ENCODE peak calls at places on chromosomes 6 and 20, in eight cellular contexts. One of them, this sample, is unnamed.

GRCh38 chr20:45545754-45546453 is 1.3 kb downstream of the EPPIN start:
- DNase-seq in upper lobe of right lung: no peak
- DNase-seq in type B pancreatic cell: no peak
- DNase-seq in H54: peak; percentile 21
- DNase-seq in occipital lobe: no peak
- DNase-seq in GF-D8: no peak
- DNase-seq in COLO829: peak; percentile 47
- DNase-seq in posterior vena cava: no peak
- DNase-seq in this sample: peak; percentile 56

GRCh38 chr6:35596448-35597442 is 84.0 kb upstream of the TULP1 start:
- DNase-seq in upper lobe of right lung: no peak
- DNase-seq in type B pancreatic cell: no peak
- DNase-seq in H54: no peak
- DNase-seq in occipital lobe: no peak
- DNase-seq in GF-D8: no peak
- DNase-seq in COLO829: peak; percentile 93
- DNase-seq in posterior vena cava: no peak
- DNase-seq in this sample: no peak

GRCh38 chr6:112086744-112087135 is 542 bp downstream of the TUBE1 start:
- DNase-seq in upper lobe of right lung: no peak
- DNase-seq in type B pancreatic cell: no peak
- DNase-seq in H54: no peak
- DNase-seq in occipital lobe: no peak
- DNase-seq in GF-D8: peak; percentile 36
- DNase-seq in COLO829: peak; percentile 50
- DNase-seq in posterior vena cava: no peak
- DNase-seq in this sample: peak; percentile 56

GRCh38 chr6:69816017-69816416 is 19.2 kb upstream of the LMBRD1 start:
- DNase-seq in upper lobe of right lung: no peak
- DNase-seq in type B pancreatic cell: no peak
- DNase-seq in H54: no peak
- DNase-seq in occipital lobe: no peak
- DNase-seq in GF-D8: no peak
- DNase-seq in COLO829: no peak
- DNase-seq in posterior vena cava: no peak
- DNase-seq in this sample: no peak

GRCh38 chr6:170222498-170223471 is 68.1 kb downstream of the DLL1 start:
- DNase-seq in upper lobe of right lung: peak; percentile 69
- DNase-seq in type B pancreatic cell: peak; percentile 62
- DNase-seq in H54: no peak
- DNase-seq in occipital lobe: no peak
- DNase-seq in GF-D8: no peak
- DNase-seq in COLO829: no peak
- DNase-seq in posterior vena cava: peak; percentile 64
- DNase-seq in this sample: no peak

GRCh38 chr6:35967059-35967769 is 46.3 kb upstream of the SRPK1 start:
- DNase-seq in upper lobe of right lung: no peak
- DNase-seq in type B pancreatic cell: no peak
- DNase-seq in H54: no peak
- DNase-seq in occipital lobe: peak; percentile 5
- DNase-seq in GF-D8: no peak
- DNase-seq in COLO829: no peak
- DNase-seq in posterior vena cava: no peak
- DNase-seq in this sample: no peak

GRCh38 chr6:18327621-18328548 is 59.3 kb upstream of the RNF144B start:
- DNase-seq in upper lobe of right lung: peak; percentile 77
- DNase-seq in type B pancreatic cell: no peak
- DNase-seq in H54: no peak
- DNase-seq in occipital lobe: no peak
- DNase-seq in GF-D8: no peak
- DNase-seq in COLO829: no peak
- DNase-seq in posterior vena cava: no peak
- DNase-seq in this sample: peak; percentile 92

GRCh38 chr6:32081168-32081624 is 27.9 kb downstream of the TNXB start:
- DNase-seq in upper lobe of right lung: no peak
- DNase-seq in type B pancreatic cell: no peak
- DNase-seq in H54: peak; percentile 95
- DNase-seq in occipital lobe: peak; percentile 42
- DNase-seq in GF-D8: no peak
- DNase-seq in COLO829: peak; percentile 89
- DNase-seq in posterior vena cava: peak; percentile 95
- DNase-seq in this sample: no peak

GRCh38 chr6:52422156-52422555 is 2.0 kb downstream of the EFHC1 start:
- DNase-seq in upper lobe of right lung: no peak
- DNase-seq in type B pancreatic cell: no peak
- DNase-seq in H54: no peak
- DNase-seq in occipital lobe: no peak
- DNase-seq in GF-D8: no peak
- DNase-seq in COLO829: no peak
- DNase-seq in posterior vena cava: no peak
- DNase-seq in this sample: no peak

GRCh38 chr6:163232649-163233048 is 181.9 kb upstream of the QKI start:
- DNase-seq in upper lobe of right lung: no peak
- DNase-seq in type B pancreatic cell: no peak
- DNase-seq in H54: no peak
- DNase-seq in occipital lobe: no peak
- DNase-seq in GF-D8: no peak
- DNase-seq in COLO829: no peak
- DNase-seq in posterior vena cava: no peak
- DNase-seq in this sample: no peak

GRCh38 chr6:30828027-30828962 is 56.0 kb upstream of the DDR1 start:
- DNase-seq in upper lobe of right lung: peak; percentile 88
- DNase-seq in type B pancreatic cell: peak; percentile 88
- DNase-seq in H54: peak; percentile 69
- DNase-seq in occipital lobe: peak; percentile 78
- DNase-seq in GF-D8: peak; percentile 8
- DNase-seq in COLO829: peak; percentile 90
- DNase-seq in posterior vena cava: peak; percentile 96
- DNase-seq in this sample: peak; percentile 85

GRCh38 chr20:18133962-18134361 is 3.7 kb upstream of the KAT14 start:
- DNase-seq in upper lobe of right lung: no peak
- DNase-seq in type B pancreatic cell: no peak
- DNase-seq in H54: no peak
- DNase-seq in occipital lobe: no peak
- DNase-seq in GF-D8: no peak
- DNase-seq in COLO829: no peak
- DNase-seq in posterior vena cava: no peak
- DNase-seq in this sample: no peak

GRCh38 chr6:136783495-136784270 is 8.6 kb downstream of the MAP3K5 start:
- DNase-seq in upper lobe of right lung: peak; percentile 69
- DNase-seq in type B pancreatic cell: no peak
- DNase-seq in H54: no peak
- DNase-seq in occipital lobe: no peak
- DNase-seq in GF-D8: peak; percentile 93
- DNase-seq in COLO829: no peak
- DNase-seq in posterior vena cava: no peak
- DNase-seq in this sample: peak; percentile 93

GRCh38 chr6:79544299-79544927 is 7.2 kb upstream of the LCA5 start:
- DNase-seq in upper lobe of right lung: no peak
- DNase-seq in type B pancreatic cell: no peak
- DNase-seq in H54: no peak
- DNase-seq in occipital lobe: peak; percentile 7
- DNase-seq in GF-D8: no peak
- DNase-seq in COLO829: no peak
- DNase-seq in posterior vena cava: no peak
- DNase-seq in this sample: no peak

GRCh38 chr6:169905041-169905807 is 153.8 kb downstream of the ERMARD start:
- DNase-seq in upper lobe of right lung: no peak
- DNase-seq in type B pancreatic cell: no peak
- DNase-seq in H54: no peak
- DNase-seq in occipital lobe: no peak
- DNase-seq in GF-D8: no peak
- DNase-seq in COLO829: peak; percentile 4
- DNase-seq in posterior vena cava: peak; percentile 75
- DNase-seq in this sample: no peak

GRCh38 chr6:49327005-49327404 is 136.0 kb downstream of the MMUT start:
- DNase-seq in upper lobe of right lung: no peak
- DNase-seq in type B pancreatic cell: no peak
- DNase-seq in H54: no peak
- DNase-seq in occipital lobe: no peak
- DNase-seq in GF-D8: no peak
- DNase-seq in COLO829: no peak
- DNase-seq in posterior vena cava: no peak
- DNase-seq in this sample: no peak

GRCh38 chr6:32167154-32167760 is 2.9 kb downstream of the EGFL8 start:
- DNase-seq in upper lobe of right lung: no peak
- DNase-seq in type B pancreatic cell: no peak
- DNase-seq in H54: no peak
- DNase-seq in occipital lobe: no peak
- DNase-seq in GF-D8: no peak
- DNase-seq in COLO829: no peak
- DNase-seq in posterior vena cava: no peak
- DNase-seq in this sample: no peak

GRCh38 chr6:139970591-139970991 is 596.1 kb upstream of the CITED2 start:
- DNase-seq in upper lobe of right lung: no peak
- DNase-seq in type B pancreatic cell: no peak
- DNase-seq in H54: no peak
- DNase-seq in occipital lobe: no peak
- DNase-seq in GF-D8: no peak
- DNase-seq in COLO829: no peak
- DNase-seq in posterior vena cava: no peak
- DNase-seq in this sample: peak; percentile 61

GRCh38 chr20:46767127-46767761 is 57.8 kb downstream of the SLC2A10 start:
- DNase-seq in upper lobe of right lung: no peak
- DNase-seq in type B pancreatic cell: no peak
- DNase-seq in H54: peak; percentile 40
- DNase-seq in occipital lobe: no peak
- DNase-seq in GF-D8: no peak
- DNase-seq in COLO829: peak; percentile 57
- DNase-seq in posterior vena cava: peak; percentile 56
- DNase-seq in this sample: peak; percentile 77

GRCh38 chr20:10848810-10849370 is 175.1 kb upstream of the JAG1 start:
- DNase-seq in upper lobe of right lung: no peak
- DNase-seq in type B pancreatic cell: no peak
- DNase-seq in H54: peak; percentile 31
- DNase-seq in occipital lobe: no peak
- DNase-seq in GF-D8: no peak
- DNase-seq in COLO829: peak; percentile 40
- DNase-seq in posterior vena cava: no peak
- DNase-seq in this sample: no peak

GRCh38 chr20:48025661-48026060 is 240.4 kb upstream of the SULF2 start:
- DNase-seq in upper lobe of right lung: no peak
- DNase-seq in type B pancreatic cell: no peak
- DNase-seq in H54: peak; percentile 47
- DNase-seq in occipital lobe: no peak
- DNase-seq in GF-D8: no peak
- DNase-seq in COLO829: no peak
- DNase-seq in posterior vena cava: no peak
- DNase-seq in this sample: no peak

GRCh38 chr20:38853759-38854158 is 48.3 kb downstream of the PPP1R16B start:
- DNase-seq in upper lobe of right lung: no peak
- DNase-seq in type B pancreatic cell: no peak
- DNase-seq in H54: no peak
- DNase-seq in occipital lobe: no peak
- DNase-seq in GF-D8: no peak
- DNase-seq in COLO829: no peak
- DNase-seq in posterior vena cava: no peak
- DNase-seq in this sample: no peak

GRCh38 chr20:57896563-57896962 is 186.7 kb upstream of the PMEPA1 start:
- DNase-seq in upper lobe of right lung: no peak
- DNase-seq in type B pancreatic cell: no peak
- DNase-seq in H54: no peak
- DNase-seq in occipital lobe: no peak
- DNase-seq in GF-D8: no peak
- DNase-seq in COLO829: no peak
- DNase-seq in posterior vena cava: no peak
- DNase-seq in this sample: no peak

GRCh38 chr6:135087803-135088202 is 33.2 kb upstream of the HBS1L start:
- DNase-seq in upper lobe of right lung: no peak
- DNase-seq in type B pancreatic cell: no peak
- DNase-seq in H54: no peak
- DNase-seq in occipital lobe: no peak
- DNase-seq in GF-D8: peak; percentile 50
- DNase-seq in COLO829: no peak
- DNase-seq in posterior vena cava: no peak
- DNase-seq in this sample: no peak